ENCODE peak calls at places on chromosomes 2 and 18, in four cellular contexts. X is NT2/D1, B is H9, I is adipocyte. H is an unnamed sample.

GRCh38 chr2:207879536-207879935 is 109.8 kb upstream of the FZD5 start:
- DNase-seq in X (no peak), I (peak; percentile 82), B (no peak), H (no peak)

GRCh38 chr2:120108749-120109148 is 95.9 kb downstream of the EPB41L5 start:
- DNase-seq in X (no peak), B (no peak), I (peak; percentile 74), H (no peak)

GRCh38 chr2:104902317-104902716 is 48.4 kb downstream of the POU3F3 start:
- DNase-seq in I (no peak), B (no peak), X (no peak), H (no peak)

GRCh38 chr2:164287041-164287440 is 334.2 kb downstream of the GRB14 start:
- DNase-seq in I (no peak), X (no peak), B (no peak), H (no peak)

GRCh38 chr2:184599875-184600227 is 1.5 kb downstream of the ZNF804A start:
- DNase-seq in B (no peak), X (no peak), I (peak; percentile 57), H (no peak)

GRCh38 chr2:74450570-74451190 is 4.2 kb upstream of the INO80B start:
- DNase-seq in X (no peak), B (no peak), I (no peak), H (no peak)

GRCh38 chr2:136117909-136118818 is at the start of gene CXCR4:
- DNase-seq in I (peak; percentile 7), X (peak; percentile 85), B (peak; percentile 91), H (peak; percentile 95)

GRCh38 chr2:27885246-27885645 is 4.9 kb downstream of the RBKS start:
- DNase-seq in B (no peak), I (no peak), X (no peak), H (no peak)

GRCh38 chr2:69755862-69756467 is 14.0 kb downstream of the ANXA4 start:
- DNase-seq in X (no peak), B (no peak), I (peak; percentile 95), H (no peak)

GRCh38 chr2:186532891-186533290 is 46.8 kb downstream of the ZC3H15 start:
- DNase-seq in B (no peak), I (no peak), X (no peak), H (no peak)

GRCh38 chr2:184611221-184612085 is 13.1 kb downstream of the ZNF804A start:
- DNase-seq in X (no peak), B (no peak), I (peak; percentile 75), H (no peak)

GRCh38 chr2:26313446-26313845 is 32.5 kb upstream of the SELENOI start:
- DNase-seq in X (no peak), B (no peak), I (no peak), H (no peak)
- H3K9ac ChIP-seq in X (no peak overlapping the region), B (no peak overlapping the region), I (no peak overlapping the region), H (no peak overlapping the region)

GRCh38 chr18:76434452-76434851 is 60.6 kb downstream of the ZNF516 start:
- DNase-seq in I (no peak), X (no peak), B (no peak), H (no peak)
- H3K4me1 ChIP-seq in I (peaks cover 46% of the 10 kb centered on the region), X (no peaks in the 10 kb centered on the region), B (no peaks in the 10 kb centered on the region), H (no peaks in the 10 kb centered on the region)

GRCh38 chr18:24725644-24726043 is 265.2 kb downstream of the HRH4 start:
- DNase-seq in I (no peak), X (no peak), B (no peak), H (no peak)

GRCh38 chr18:24727685-24728084 is 267.2 kb downstream of the HRH4 start:
- DNase-seq in X (no peak), B (peak; percentile 54), I (no peak), H (peak; percentile 70)

GRCh38 chr18:24731981-24732380 is 271.5 kb downstream of the HRH4 start:
- DNase-seq in B (peak; percentile 29), X (no peak), I (no peak), H (no peak)

GRCh38 chr18:24731158-24731557 is 270.7 kb downstream of the HRH4 start:
- DNase-seq in B (no peak), I (no peak), X (no peak), H (no peak)

DNA sequence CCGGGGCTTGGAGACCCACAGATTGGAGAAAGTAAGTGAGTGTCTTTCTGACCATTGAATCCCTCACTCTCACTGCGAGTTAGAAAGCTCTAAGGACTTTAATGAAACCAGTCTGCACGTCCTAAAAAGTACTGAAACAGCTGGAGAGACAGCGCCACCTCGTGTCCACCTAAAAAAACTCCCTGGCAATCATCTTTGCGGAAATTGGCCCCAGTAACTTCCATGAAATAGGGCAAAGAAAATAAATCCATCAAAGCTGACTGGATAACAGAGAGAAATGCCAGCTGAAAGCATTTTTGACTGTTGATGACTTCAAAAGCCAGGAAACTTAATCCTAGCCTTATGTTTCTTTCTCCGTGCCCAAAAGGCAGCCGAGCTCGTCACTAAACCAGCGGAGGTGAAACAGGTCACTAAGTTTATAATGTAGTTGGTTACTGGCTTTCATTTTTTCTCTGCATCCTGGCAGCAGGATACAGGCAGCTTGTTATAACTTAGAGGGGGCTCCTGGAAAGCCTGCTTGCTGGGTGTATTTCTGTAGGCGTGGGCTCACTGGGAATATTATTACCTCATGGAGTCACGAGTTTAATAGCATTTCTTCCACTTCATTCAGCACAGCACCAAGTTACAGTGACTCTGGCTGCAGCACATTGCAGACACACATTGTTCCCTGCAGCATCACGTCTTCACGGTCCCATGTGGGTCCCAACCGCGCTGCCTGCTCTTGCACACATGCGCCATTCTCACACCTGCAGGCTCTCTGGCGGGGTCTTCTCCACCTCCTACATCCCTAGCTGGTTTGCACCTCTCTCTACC is 266.5 kb downstream of the HRH4 start:
- DNase-seq in X (peak; percentile 65), I (peak; percentile 89), B (peak; percentile 68), H (peak; percentile 85)
- H3K9ac ChIP-seq in X (no peak overlapping the region), I (peak overlapping the region; percentile 64), B (no peak overlapping the region), H (no peak overlapping the region)

DNA sequence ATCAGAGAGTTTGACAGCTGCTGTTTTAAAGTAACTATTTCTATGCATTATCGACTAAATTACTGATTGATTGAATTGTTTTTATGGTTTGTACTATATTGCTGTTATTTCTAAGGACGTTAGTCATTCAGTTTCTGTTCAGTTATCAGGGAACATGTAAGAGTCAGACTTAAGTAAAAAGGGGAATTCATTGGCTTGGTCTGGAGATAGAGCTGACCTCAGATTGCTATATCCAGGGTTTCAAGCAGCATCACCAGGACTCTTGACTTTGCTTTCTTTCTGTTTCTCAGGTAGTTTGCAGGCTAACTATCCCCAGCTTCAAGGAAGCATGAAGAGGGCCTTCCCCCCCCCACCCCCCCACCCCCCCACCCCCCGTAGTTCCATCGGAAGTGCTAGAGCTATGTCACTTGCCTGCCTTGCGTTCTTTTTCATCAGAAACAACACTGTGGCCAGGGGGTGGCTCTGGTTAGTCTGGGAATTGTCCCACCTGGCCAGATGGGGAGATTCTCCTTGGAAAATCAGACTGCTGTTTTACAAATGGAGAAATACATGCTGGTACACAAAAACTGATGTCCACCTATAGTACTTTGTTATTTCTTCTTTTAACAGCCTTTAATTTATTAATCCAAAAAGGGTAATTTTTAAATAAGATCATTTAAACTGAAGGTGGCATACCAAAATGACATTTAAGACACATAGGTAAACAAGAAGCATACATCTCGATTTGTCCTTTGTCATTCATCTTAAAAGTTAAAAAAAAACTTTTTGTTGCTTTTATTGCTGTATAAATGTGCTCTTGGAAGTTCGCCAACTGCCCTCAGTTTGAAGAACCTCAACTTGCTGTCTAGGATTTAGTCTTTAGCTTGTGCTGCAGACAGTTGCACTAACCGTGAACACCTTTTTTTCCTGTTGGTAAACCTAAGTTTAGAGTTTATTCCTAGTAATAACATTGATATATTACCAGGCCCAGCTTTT is 9.4 kb downstream of the SMAD4 start:
- DNase-seq in X (no peak), B (peak; percentile 65), I (no peak), H (peak; percentile 89)
- H3K4me1 ChIP-seq in X (no peaks in the 10 kb centered on the region), B (no peaks in the 10 kb centered on the region), I (peaks cover 45% of the 10 kb centered on the region), H (no peaks in the 10 kb centered on the region)

GRCh38 chr2:168661404-168661869 is 141.0 kb upstream of the NOSTRIN start:
- DNase-seq in X (peak; percentile 30), B (peak; percentile 59), I (no peak), H (peak; percentile 91)
- H3K9ac ChIP-seq in X (no peak overlapping the region), B (no peak overlapping the region), I (no peak overlapping the region), H (peak overlapping the region; percentile 50)

DNA sequence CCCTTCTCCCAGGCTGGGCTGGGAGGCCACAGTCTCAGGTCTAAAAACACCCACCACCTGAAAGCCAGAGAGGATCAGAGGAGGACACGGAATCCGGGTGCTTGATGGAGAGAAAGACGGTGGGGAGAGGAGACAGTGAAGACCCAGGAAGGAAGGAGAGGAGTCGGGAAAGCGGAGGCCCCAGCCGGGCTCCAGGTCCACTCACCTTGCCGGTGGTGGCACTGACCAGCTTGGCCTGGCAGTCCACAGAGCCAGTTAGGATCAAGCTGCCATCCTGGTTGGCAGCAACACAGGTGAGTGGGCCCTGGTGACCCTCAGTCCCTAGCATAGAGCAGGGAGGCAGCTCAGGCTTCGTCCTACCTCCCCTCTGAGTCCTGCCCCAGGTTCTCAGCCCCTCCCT is 4.3 kb downstream of the AAMP start:
- DNase-seq in I (no peak), B (no peak), X (no peak), H (no peak)
- H3K4me1 ChIP-seq in I (peaks cover 31% of the 10 kb centered on the region), B (peaks cover 4% of the 10 kb centered on the region), X (peaks cover 8% of the 10 kb centered on the region), H (no peaks in the 10 kb centered on the region)

DNA sequence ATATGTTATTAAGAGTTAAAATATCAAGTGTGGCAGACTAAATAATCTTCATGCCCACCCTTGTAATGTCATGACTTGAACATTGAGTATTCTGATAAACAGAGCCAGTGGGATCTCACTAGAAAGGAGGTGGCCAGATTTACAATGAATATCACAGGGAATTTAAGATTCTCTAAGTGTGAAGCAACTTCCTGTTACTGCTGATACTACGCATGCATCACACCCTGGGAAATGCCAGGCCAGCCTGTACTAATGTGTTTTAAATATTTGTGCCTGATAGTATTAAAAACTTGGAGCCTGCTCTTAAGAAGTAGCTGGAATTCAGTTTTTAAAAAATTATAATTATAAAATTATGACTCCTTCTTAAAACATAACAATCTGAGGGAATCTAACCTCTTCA is 148.3 kb downstream of the LAMA3 start:
- DNase-seq in X (no peak), B (no peak), I (peak; percentile 78), H (no peak)
- H3K9ac ChIP-seq in X (no peak overlapping the region), B (no peak overlapping the region), I (peak overlapping the region; percentile 84), H (no peak overlapping the region)

GRCh38 chr18:8611916-8612576 is 2.8 kb downstream of the RAB12 start:
- DNase-seq in B (no peak), I (no peak), X (no peak), H (no peak)
- H3K4me1 ChIP-seq in B (peaks cover 9% of the 10 kb centered on the region), I (peaks cover 48% of the 10 kb centered on the region), X (peaks cover 4% of the 10 kb centered on the region), H (no peaks in the 10 kb centered on the region)

DNA sequence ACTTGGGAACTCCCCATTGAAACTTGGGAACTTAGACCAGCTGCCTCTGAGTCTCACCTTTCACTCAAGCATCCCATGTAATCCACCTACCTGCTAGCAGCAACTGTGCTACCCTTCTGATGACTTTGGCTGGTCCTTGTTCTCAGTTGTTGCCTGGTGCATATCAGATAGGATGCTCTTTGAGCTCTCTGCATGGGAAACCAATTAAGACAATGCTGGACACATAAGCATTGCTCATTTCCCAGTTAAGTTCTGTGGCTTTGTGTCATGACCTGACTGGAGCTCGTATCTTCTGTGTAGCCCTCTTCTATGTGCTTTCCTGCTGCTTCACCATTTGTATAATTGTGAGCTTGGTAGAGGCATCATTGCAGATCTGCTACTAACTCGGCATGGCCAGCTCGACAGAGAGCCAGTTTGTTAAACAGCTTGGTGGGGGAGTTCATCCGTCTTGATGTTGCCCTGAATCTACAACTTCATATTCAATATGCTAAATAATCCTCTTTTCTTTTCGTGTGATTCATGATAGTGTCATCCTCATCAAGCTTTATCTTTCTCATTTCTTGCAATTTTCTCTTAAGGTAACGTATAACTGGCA is 447.5 kb upstream of the SLC14A2 start:
- DNase-seq in I (no peak), X (no peak), B (no peak), H (no peak)
- H3K9ac ChIP-seq in I (no peak overlapping the region), X (no peak overlapping the region), B (no peak overlapping the region), H (no peak overlapping the region)